ENCODE peak calls at places on chromosomes 12 and 14, in ten cellular contexts. One of them, this sample, is unnamed. For H3K4me1, the result is how much of the 10 kb centered on the place peaks cover.

GRCh38 chr12:96985515-96986362 is 78.7 kb downstream of the NEDD1 start:
- DNase-seq in CD8-positive, alpha-beta memory T cell: peak
- DNase-seq in left ventricle myocardium inferior: no peak
- DNase-seq in CD8-positive, alpha-beta T cell: peak
- DNase-seq in tibial artery: no peak
- DNase-seq in heart right ventricle: peak
- DNase-seq in A549: peak
- DNase-seq in pancreas: peak
- DNase-seq in esophagus squamous epithelium: no peak
- DNase-seq in aorta: no peak
- DNase-seq in this sample: peak

GRCh38 chr12:3700861-3701260 is 52.0 kb downstream of the CRACR2A start:
- DNase-seq in CD8-positive, alpha-beta memory T cell: no peak
- DNase-seq in left ventricle myocardium inferior: no peak
- DNase-seq in CD8-positive, alpha-beta T cell: no peak
- DNase-seq in tibial artery: no peak
- DNase-seq in heart right ventricle: no peak
- DNase-seq in A549: no peak
- DNase-seq in pancreas: no peak
- DNase-seq in esophagus squamous epithelium: no peak
- DNase-seq in aorta: no peak
- DNase-seq in this sample: no peak

GRCh38 chr14:32940711-32941667 is 2.3 kb downstream of the NPAS3 start:
- DNase-seq in CD8-positive, alpha-beta memory T cell: no peak
- DNase-seq in left ventricle myocardium inferior: no peak
- DNase-seq in CD8-positive, alpha-beta T cell: no peak
- DNase-seq in tibial artery: no peak
- DNase-seq in heart right ventricle: no peak
- DNase-seq in A549: no peak
- DNase-seq in pancreas: no peak
- DNase-seq in esophagus squamous epithelium: no peak
- DNase-seq in aorta: no peak
- DNase-seq in this sample: no peak

GRCh38 chr14:64279719-64280668 is 14.2 kb downstream of the ESR2 start:
- DNase-seq in CD8-positive, alpha-beta memory T cell: no peak
- DNase-seq in left ventricle myocardium inferior: no peak
- DNase-seq in CD8-positive, alpha-beta T cell: no peak
- DNase-seq in tibial artery: no peak
- DNase-seq in heart right ventricle: no peak
- DNase-seq in A549: peak
- DNase-seq in pancreas: no peak
- DNase-seq in esophagus squamous epithelium: no peak
- DNase-seq in aorta: no peak
- DNase-seq in this sample: no peak

GRCh38 chr14:36057452-36058142 is 118.9 kb downstream of the PTCSC3 start:
- DNase-seq in CD8-positive, alpha-beta memory T cell: no peak
- DNase-seq in left ventricle myocardium inferior: no peak
- DNase-seq in CD8-positive, alpha-beta T cell: no peak
- DNase-seq in tibial artery: no peak
- DNase-seq in heart right ventricle: no peak
- DNase-seq in A549: no peak
- DNase-seq in pancreas: no peak
- DNase-seq in esophagus squamous epithelium: no peak
- DNase-seq in aorta: no peak
- DNase-seq in this sample: no peak

GRCh38 chr12:6435941-6436715 is 8.6 kb upstream of the CD27 start:
- DNase-seq in CD8-positive, alpha-beta memory T cell: no peak
- DNase-seq in left ventricle myocardium inferior: no peak
- DNase-seq in CD8-positive, alpha-beta T cell: no peak
- DNase-seq in tibial artery: peak
- DNase-seq in heart right ventricle: no peak
- DNase-seq in A549: no peak
- DNase-seq in pancreas: no peak
- DNase-seq in esophagus squamous epithelium: no peak
- DNase-seq in aorta: no peak
- DNase-seq in this sample: no peak

GRCh38 chr14:95948608-95949007 is 72.0 kb downstream of the TUNAR start:
- DNase-seq in CD8-positive, alpha-beta memory T cell: no peak
- DNase-seq in left ventricle myocardium inferior: no peak
- DNase-seq in CD8-positive, alpha-beta T cell: no peak
- DNase-seq in tibial artery: no peak
- DNase-seq in heart right ventricle: no peak
- DNase-seq in A549: no peak
- DNase-seq in pancreas: no peak
- DNase-seq in esophagus squamous epithelium: no peak
- DNase-seq in aorta: no peak
- DNase-seq in this sample: no peak

GRCh38 chr14:24310666-24311604 is at the start of gene LTB4R:
- DNase-seq in CD8-positive, alpha-beta memory T cell: peak
- DNase-seq in left ventricle myocardium inferior: peak
- DNase-seq in CD8-positive, alpha-beta T cell: peak
- DNase-seq in tibial artery: peak
- DNase-seq in heart right ventricle: peak
- DNase-seq in A549: no peak
- DNase-seq in pancreas: peak
- DNase-seq in esophagus squamous epithelium: no peak
- DNase-seq in aorta: peak
- DNase-seq in this sample: peak

GRCh38 chr12:126021675-126022074 is 956.4 kb downstream of the AACS start:
- DNase-seq in CD8-positive, alpha-beta memory T cell: no peak
- DNase-seq in left ventricle myocardium inferior: no peak
- DNase-seq in CD8-positive, alpha-beta T cell: no peak
- DNase-seq in tibial artery: no peak
- DNase-seq in heart right ventricle: no peak
- DNase-seq in A549: no peak
- DNase-seq in pancreas: no peak
- DNase-seq in esophagus squamous epithelium: no peak
- DNase-seq in aorta: no peak
- DNase-seq in this sample: no peak

GRCh38 chr14:101031721-101032120 is 128.2 kb upstream of the RTL1 start:
- DNase-seq in CD8-positive, alpha-beta memory T cell: no peak
- DNase-seq in left ventricle myocardium inferior: peak
- DNase-seq in CD8-positive, alpha-beta T cell: no peak
- DNase-seq in tibial artery: peak
- DNase-seq in heart right ventricle: no peak
- DNase-seq in A549: no peak
- DNase-seq in pancreas: no peak
- DNase-seq in esophagus squamous epithelium: no peak
- DNase-seq in aorta: no peak
- DNase-seq in this sample: no peak

GRCh38 chr12:1496162-1496925 is 98.0 kb downstream of the FBXL14 start:
- DNase-seq in CD8-positive, alpha-beta memory T cell: no peak
- DNase-seq in left ventricle myocardium inferior: no peak
- DNase-seq in CD8-positive, alpha-beta T cell: no peak
- DNase-seq in tibial artery: peak
- DNase-seq in heart right ventricle: no peak
- DNase-seq in A549: no peak
- DNase-seq in pancreas: no peak
- DNase-seq in esophagus squamous epithelium: no peak
- DNase-seq in aorta: peak
- DNase-seq in this sample: no peak

GRCh38 chr12:27644446-27644845 is 51.8 kb upstream of the REP15 start:
- DNase-seq in CD8-positive, alpha-beta memory T cell: no peak
- DNase-seq in left ventricle myocardium inferior: no peak
- DNase-seq in CD8-positive, alpha-beta T cell: no peak
- DNase-seq in tibial artery: no peak
- DNase-seq in heart right ventricle: no peak
- DNase-seq in A549: no peak
- DNase-seq in pancreas: no peak
- DNase-seq in esophagus squamous epithelium: no peak
- DNase-seq in aorta: no peak
- DNase-seq in this sample: no peak

GRCh38 chr14:64725879-64726584 is 21.8 kb downstream of the PLEKHG3 start:
- DNase-seq in CD8-positive, alpha-beta memory T cell: no peak
- DNase-seq in left ventricle myocardium inferior: peak
- DNase-seq in CD8-positive, alpha-beta T cell: no peak
- DNase-seq in tibial artery: no peak
- DNase-seq in heart right ventricle: no peak
- DNase-seq in A549: no peak
- DNase-seq in pancreas: no peak
- DNase-seq in esophagus squamous epithelium: no peak
- DNase-seq in aorta: no peak
- DNase-seq in this sample: no peak

GRCh38 chr14:93013368-93013719 is 90.4 kb downstream of the CHGA start:
- DNase-seq in CD8-positive, alpha-beta memory T cell: no peak
- DNase-seq in left ventricle myocardium inferior: no peak
- DNase-seq in CD8-positive, alpha-beta T cell: no peak
- DNase-seq in tibial artery: peak
- DNase-seq in heart right ventricle: no peak
- DNase-seq in A549: no peak
- DNase-seq in pancreas: no peak
- DNase-seq in esophagus squamous epithelium: no peak
- DNase-seq in aorta: peak
- DNase-seq in this sample: peak

GRCh38 chr12:48995061-48995879 is 3.9 kb downstream of the DDN start:
- DNase-seq in CD8-positive, alpha-beta memory T cell: peak
- DNase-seq in left ventricle myocardium inferior: peak
- DNase-seq in CD8-positive, alpha-beta T cell: peak
- DNase-seq in tibial artery: peak
- DNase-seq in heart right ventricle: peak
- DNase-seq in A549: peak
- DNase-seq in pancreas: peak
- DNase-seq in esophagus squamous epithelium: no peak
- DNase-seq in aorta: peak
- DNase-seq in this sample: peak

GRCh38 chr14:97785495-97785894 is 988.3 kb downstream of the VRK1 start:
- DNase-seq in CD8-positive, alpha-beta memory T cell: no peak
- DNase-seq in left ventricle myocardium inferior: no peak
- DNase-seq in CD8-positive, alpha-beta T cell: no peak
- DNase-seq in tibial artery: no peak
- DNase-seq in heart right ventricle: no peak
- DNase-seq in A549: no peak
- DNase-seq in pancreas: no peak
- DNase-seq in esophagus squamous epithelium: no peak
- DNase-seq in aorta: no peak
- DNase-seq in this sample: no peak

GRCh38 chr14:81366259-81366658 is 33.9 kb downstream of the STON2 start:
- DNase-seq in CD8-positive, alpha-beta memory T cell: no peak
- DNase-seq in left ventricle myocardium inferior: no peak
- DNase-seq in CD8-positive, alpha-beta T cell: no peak
- DNase-seq in tibial artery: no peak
- DNase-seq in heart right ventricle: no peak
- DNase-seq in A549: peak
- DNase-seq in pancreas: no peak
- DNase-seq in esophagus squamous epithelium: no peak
- DNase-seq in aorta: no peak
- DNase-seq in this sample: no peak

GRCh38 chr14:81363746-81364400 is 36.3 kb downstream of the STON2 start:
- DNase-seq in CD8-positive, alpha-beta memory T cell: no peak
- DNase-seq in left ventricle myocardium inferior: no peak
- DNase-seq in CD8-positive, alpha-beta T cell: no peak
- DNase-seq in tibial artery: no peak
- DNase-seq in heart right ventricle: no peak
- DNase-seq in A549: no peak
- DNase-seq in pancreas: no peak
- DNase-seq in esophagus squamous epithelium: no peak
- DNase-seq in aorta: no peak
- DNase-seq in this sample: no peak

GRCh38 chr14:81371802-81372201 is 28.3 kb downstream of the STON2 start:
- DNase-seq in CD8-positive, alpha-beta memory T cell: no peak
- DNase-seq in left ventricle myocardium inferior: no peak
- DNase-seq in CD8-positive, alpha-beta T cell: no peak
- DNase-seq in tibial artery: no peak
- DNase-seq in heart right ventricle: no peak
- DNase-seq in A549: no peak
- DNase-seq in pancreas: no peak
- DNase-seq in esophagus squamous epithelium: no peak
- DNase-seq in aorta: no peak
- DNase-seq in this sample: no peak

DNA sequence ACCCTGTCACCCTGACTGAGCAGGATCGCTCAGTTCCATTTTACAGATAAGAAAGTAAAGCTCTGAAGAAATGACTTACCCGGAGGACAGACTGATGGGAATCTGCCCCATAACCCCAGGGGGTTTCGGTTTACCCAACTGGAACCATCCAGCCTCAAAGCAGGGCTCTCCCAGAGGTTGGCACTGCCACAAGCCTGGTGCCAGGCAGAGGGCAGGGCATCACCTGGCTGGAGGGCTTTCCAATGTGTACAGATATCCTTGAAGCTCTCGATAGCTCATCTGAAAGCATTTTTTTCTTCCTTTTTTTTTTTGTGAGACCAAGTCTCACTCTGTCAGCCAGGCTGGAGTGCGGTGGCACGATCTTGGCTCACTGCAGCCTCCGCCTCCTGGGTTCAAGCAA is 33.2 kb downstream of the STON2 start:
- DNase-seq in CD8-positive, alpha-beta memory T cell: no peak
- DNase-seq in left ventricle myocardium inferior: no peak
- DNase-seq in CD8-positive, alpha-beta T cell: no peak
- DNase-seq in tibial artery: no peak
- DNase-seq in heart right ventricle: no peak
- DNase-seq in A549: no peak
- DNase-seq in pancreas: no peak
- DNase-seq in esophagus squamous epithelium: no peak
- DNase-seq in aorta: no peak
- DNase-seq in this sample: no peak
- H3K27ac ChIP-seq in CD8-positive, alpha-beta memory T cell: no peak
- H3K27ac ChIP-seq in left ventricle myocardium inferior: no peak
- H3K27ac ChIP-seq in CD8-positive, alpha-beta T cell: no peak
- H3K27ac ChIP-seq in tibial artery: no peak
- H3K27ac ChIP-seq in heart right ventricle: no peak
- H3K27ac ChIP-seq in A549: no peak
- H3K27ac ChIP-seq in pancreas: no peak
- H3K27ac ChIP-seq in esophagus squamous epithelium: peak
- H3K27ac ChIP-seq in aorta: no peak
- H3K27ac ChIP-seq in this sample: no peak

GRCh38 chr14:67487332-67487731 is 1.2 kb downstream of the TMEM229B start:
- DNase-seq in CD8-positive, alpha-beta memory T cell: no peak
- DNase-seq in left ventricle myocardium inferior: no peak
- DNase-seq in CD8-positive, alpha-beta T cell: no peak
- DNase-seq in tibial artery: no peak
- DNase-seq in heart right ventricle: no peak
- DNase-seq in A549: no peak
- DNase-seq in pancreas: no peak
- DNase-seq in esophagus squamous epithelium: no peak
- DNase-seq in aorta: no peak
- DNase-seq in this sample: no peak
- H3K4me1 ChIP-seq in CD8-positive, alpha-beta memory T cell: under half
- H3K4me1 ChIP-seq in left ventricle myocardium inferior: under half
- H3K4me1 ChIP-seq in CD8-positive, alpha-beta T cell: half or more
- H3K4me1 ChIP-seq in tibial artery: under half
- H3K4me1 ChIP-seq in heart right ventricle: under half
- H3K4me1 ChIP-seq in A549: under half
- H3K4me1 ChIP-seq in pancreas: under half
- H3K4me1 ChIP-seq in esophagus squamous epithelium: under half
- H3K4me1 ChIP-seq in aorta: under half
- H3K4me1 ChIP-seq in this sample: under half

GRCh38 chr14:74619672-74620131 is 7.7 kb upstream of the LTBP2 start:
- DNase-seq in CD8-positive, alpha-beta memory T cell: no peak
- DNase-seq in left ventricle myocardium inferior: peak
- DNase-seq in CD8-positive, alpha-beta T cell: no peak
- DNase-seq in tibial artery: peak
- DNase-seq in heart right ventricle: peak
- DNase-seq in A549: peak
- DNase-seq in pancreas: no peak
- DNase-seq in esophagus squamous epithelium: no peak
- DNase-seq in aorta: peak
- DNase-seq in this sample: peak
- H3K27ac ChIP-seq in CD8-positive, alpha-beta memory T cell: no peak
- H3K27ac ChIP-seq in left ventricle myocardium inferior: peak
- H3K27ac ChIP-seq in CD8-positive, alpha-beta T cell: no peak
- H3K27ac ChIP-seq in tibial artery: peak
- H3K27ac ChIP-seq in heart right ventricle: peak
- H3K27ac ChIP-seq in A549: peak
- H3K27ac ChIP-seq in pancreas: no peak
- H3K27ac ChIP-seq in esophagus squamous epithelium: peak
- H3K27ac ChIP-seq in aorta: peak
- H3K27ac ChIP-seq in this sample: peak

GRCh38 chr14:69687963-69688649 is 76.7 kb downstream of the SUSD6 start:
- DNase-seq in CD8-positive, alpha-beta memory T cell: no peak
- DNase-seq in left ventricle myocardium inferior: no peak
- DNase-seq in CD8-positive, alpha-beta T cell: no peak
- DNase-seq in tibial artery: no peak
- DNase-seq in heart right ventricle: no peak
- DNase-seq in A549: no peak
- DNase-seq in pancreas: no peak
- DNase-seq in esophagus squamous epithelium: no peak
- DNase-seq in aorta: no peak
- DNase-seq in this sample: no peak
- H3K4me1 ChIP-seq in CD8-positive, alpha-beta memory T cell: under half
- H3K4me1 ChIP-seq in left ventricle myocardium inferior: half or more
- H3K4me1 ChIP-seq in CD8-positive, alpha-beta T cell: under half
- H3K4me1 ChIP-seq in tibial artery: under half
- H3K4me1 ChIP-seq in heart right ventricle: half or more
- H3K4me1 ChIP-seq in A549: under half
- H3K4me1 ChIP-seq in pancreas: under half
- H3K4me1 ChIP-seq in esophagus squamous epithelium: half or more
- H3K4me1 ChIP-seq in aorta: under half
- H3K4me1 ChIP-seq in this sample: under half